ENCODE peak calls at places on chromosomes 13 and 19, in seven cellular contexts. G, U, M, R, N, E and H are unnamed samples.

GRCh38 chr19:1855040-1855827 is 7.0 kb upstream of the REXO1 start:
- DNase-seq in G (peak), U (peak), M (peak), R (peak), N (peak), E (no peak), H (peak)

GRCh38 chr19:18392417-18392816 is 5.0 kb downstream of the LRRC25 start:
- DNase-seq in G (no peak), U (no peak), M (no peak), R (no peak), N (no peak), E (no peak), H (no peak)

GRCh38 chr13:99374994-99375805 is 68.0 kb upstream of the GPR183 start:
- DNase-seq in G (no peak), U (no peak), M (no peak), R (no peak), N (no peak), E (no peak), H (no peak)

GRCh38 chr13:30293995-30294394 is 13.4 kb downstream of the KATNAL1 start:
- DNase-seq in G (no peak), U (no peak), M (no peak), R (no peak), N (no peak), E (no peak), H (no peak)

GRCh38 chr19:9913237-9914000 is 22.9 kb downstream of the OLFM2 start:
- DNase-seq in G (no peak), U (peak), M (peak), R (no peak), N (no peak), E (no peak), H (no peak)

GRCh38 chr13:66424417-66424816 is 805.7 kb downstream of the PCDH9 start:
- DNase-seq in G (no peak), U (no peak), M (no peak), R (no peak), N (no peak), E (no peak), H (no peak)

GRCh38 chr13:41613471-41613870 is 156.1 kb downstream of the RGCC start:
- DNase-seq in G (no peak), U (no peak), M (no peak), R (no peak), N (no peak), E (no peak), H (no peak)

GRCh38 chr13:27997904-27998522 is 9.5 kb upstream of the URAD start:
- DNase-seq in G (no peak), U (peak), M (no peak), R (no peak), N (no peak), E (peak), H (no peak)

GRCh38 chr13:85368686-85369085 is 430.5 kb downstream of the SLITRK6 start:
- DNase-seq in G (no peak), U (no peak), M (no peak), R (no peak), N (no peak), E (no peak), H (no peak)

GRCh38 chr19:7868671-7869452 is 5.3 kb downstream of the PRR36 start:
- DNase-seq in G (peak), U (peak), M (peak), R (peak), N (peak), E (peak), H (peak)

GRCh38 chr19:42277821-42278809 is 9.1 kb downstream of the CIC start:
- DNase-seq in G (no peak), U (no peak), M (peak), R (no peak), N (no peak), E (no peak), H (no peak)

GRCh38 chr13:34358811-34359513 is 541.0 kb downstream of the RFC3 start:
- DNase-seq in G (no peak), U (no peak), M (no peak), R (no peak), N (no peak), E (no peak), H (no peak)

GRCh38 chr13:90493667-90494066 is 853.8 kb upstream of the MIR17HG start:
- DNase-seq in G (no peak), U (no peak), M (no peak), R (no peak), N (no peak), E (no peak), H (no peak)

GRCh38 chr13:46609052-46609451 is 56.1 kb downstream of the LRCH1 start:
- DNase-seq in G (no peak), U (no peak), M (no peak), R (no peak), N (no peak), E (peak), H (no peak)

GRCh38 chr13:98348476-98348875 is 171.4 kb upstream of the RNF113B start:
- DNase-seq in G (no peak), U (no peak), M (no peak), R (no peak), N (no peak), E (no peak), H (no peak)

GRCh38 chr13:21297452-21297851 is 121.0 kb downstream of the MRPL57 start:
- DNase-seq in G (no peak), U (no peak), M (no peak), R (no peak), N (no peak), E (no peak), H (no peak)

GRCh38 chr13:26425439-26426358 is 131.8 kb upstream of the WASF3 start:
- DNase-seq in G (no peak), U (no peak), M (no peak), R (no peak), N (no peak), E (peak), H (no peak)

DNA sequence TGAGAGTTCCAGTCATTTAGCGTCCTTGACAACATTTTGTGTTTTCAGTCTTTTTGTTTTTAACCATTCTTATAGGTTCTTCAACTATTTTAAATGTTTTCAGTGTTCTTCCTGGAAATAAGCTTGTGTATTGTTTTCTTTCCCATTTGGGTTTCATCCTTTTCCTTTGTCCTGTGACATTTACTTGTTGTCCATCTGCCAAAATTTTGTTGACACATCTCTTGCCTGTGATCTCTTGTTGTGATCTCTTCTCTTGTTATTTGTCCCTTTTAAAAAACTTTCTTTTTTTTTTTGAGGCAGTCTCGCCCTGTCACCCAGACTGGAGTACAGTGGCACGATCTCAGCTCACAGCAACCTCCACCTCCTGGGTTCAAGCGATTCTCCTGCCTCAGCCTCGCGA is 96.5 kb downstream of the PDS5B start:
- DNase-seq in G (no peak), U (no peak), M (no peak), R (no peak), N (no peak), E (no peak), H (no peak)
- TF ChIP-seq POLR2AphosphoS5 in G (no peak), U (no peak), M (no peak), R (no peak), N (no peak), E (no peak), H (no peak)

GRCh38 chr13:110801044-110801443 is 87.5 kb downstream of the ING1 start:
- DNase-seq in G (no peak), U (no peak), M (no peak), R (no peak), N (no peak), E (no peak), H (no peak)
- TF ChIP-seq TAF1 in G (no peak), U (no peak), M (no peak), R (no peak), N (no peak), E (no peak), H (no peak)

DNA sequence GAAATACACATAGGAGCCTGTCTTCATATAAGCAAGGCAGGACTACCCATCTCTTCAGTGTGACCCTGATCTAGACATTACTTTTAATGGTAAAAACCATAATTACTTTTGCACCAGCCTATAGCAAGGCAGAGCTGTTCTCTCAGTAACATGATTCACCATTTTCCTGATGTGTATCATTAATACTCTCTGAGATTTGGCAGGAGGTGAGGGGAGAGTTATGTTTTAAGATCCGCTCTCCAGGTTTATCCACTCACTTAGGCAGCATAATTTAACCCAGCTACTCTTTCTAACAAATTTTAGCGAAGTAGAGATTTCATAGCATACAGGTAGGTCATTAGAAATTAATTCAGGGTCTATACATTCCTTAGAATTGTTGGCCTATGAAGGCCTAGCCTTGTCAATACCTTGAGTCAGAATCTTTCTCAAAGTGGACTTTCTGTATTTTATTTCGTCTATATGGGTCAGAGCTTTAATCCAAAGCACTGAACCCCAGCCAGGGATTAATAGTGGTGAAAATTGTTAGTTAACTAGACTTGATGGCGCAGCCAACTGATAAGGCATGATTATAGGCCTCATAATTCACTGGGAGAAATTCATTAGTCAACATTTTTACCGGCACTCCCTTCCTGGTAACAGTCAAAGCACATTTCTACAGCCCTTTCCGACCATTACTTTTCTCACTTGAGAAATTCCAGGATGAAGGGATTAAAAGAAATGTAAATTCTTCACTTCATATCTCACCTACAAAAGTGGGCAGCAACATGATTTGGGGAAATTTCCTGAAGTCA is 955.1 kb downstream of the DIAPH3 start:
- DNase-seq in G (no peak), U (no peak), M (no peak), R (no peak), N (no peak), E (no peak), H (no peak)
- TF ChIP-seq POLR2AphosphoS5 in G (no peak), U (no peak), M (no peak), R (no peak), N (no peak), E (no peak), H (no peak)

DNA sequence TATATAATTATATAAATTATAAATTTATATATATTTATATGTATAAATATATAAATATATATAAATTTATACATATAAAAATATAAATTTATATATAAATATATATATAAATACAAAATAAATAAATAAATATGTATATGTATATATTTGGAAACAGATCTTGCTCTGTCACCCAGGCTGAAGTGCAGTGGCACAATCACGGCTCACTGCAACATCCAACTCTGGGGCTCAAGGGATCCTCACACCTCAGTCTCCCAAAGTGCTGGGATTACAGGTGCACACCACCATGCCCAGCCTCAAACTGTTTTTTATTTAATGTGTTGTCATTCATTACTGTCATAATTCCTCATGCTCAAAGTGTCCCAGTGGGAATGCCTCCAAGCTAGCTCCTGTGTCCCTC is 25.2 kb upstream of the PDCD5 start:
- DNase-seq in G (no peak), U (no peak), M (no peak), R (no peak), N (no peak), E (no peak), H (no peak)
- TF ChIP-seq TAF1 in G (no peak), U (no peak), M (no peak), R (no peak), N (no peak), E (no peak), H (no peak)

GRCh38 chr19:34222386-34222785 is 32.0 kb upstream of the GARRE1 start:
- DNase-seq in G (no peak), U (no peak), M (no peak), R (no peak), N (no peak), E (no peak), H (no peak)

GRCh38 chr19:34217952-34218817 is 36.2 kb upstream of the GARRE1 start:
- DNase-seq in G (no peak), U (peak), M (peak), R (no peak), N (peak), E (no peak), H (no peak)

GRCh38 chr19:34224996-34225658 is 29.2 kb upstream of the GARRE1 start:
- DNase-seq in G (no peak), U (no peak), M (no peak), R (no peak), N (no peak), E (no peak), H (no peak)

GRCh38 chr19:34218818-34219164 is 35.6 kb upstream of the GARRE1 start:
- DNase-seq in G (no peak), U (no peak), M (no peak), R (no peak), N (no peak), E (no peak), H (no peak)

DNA sequence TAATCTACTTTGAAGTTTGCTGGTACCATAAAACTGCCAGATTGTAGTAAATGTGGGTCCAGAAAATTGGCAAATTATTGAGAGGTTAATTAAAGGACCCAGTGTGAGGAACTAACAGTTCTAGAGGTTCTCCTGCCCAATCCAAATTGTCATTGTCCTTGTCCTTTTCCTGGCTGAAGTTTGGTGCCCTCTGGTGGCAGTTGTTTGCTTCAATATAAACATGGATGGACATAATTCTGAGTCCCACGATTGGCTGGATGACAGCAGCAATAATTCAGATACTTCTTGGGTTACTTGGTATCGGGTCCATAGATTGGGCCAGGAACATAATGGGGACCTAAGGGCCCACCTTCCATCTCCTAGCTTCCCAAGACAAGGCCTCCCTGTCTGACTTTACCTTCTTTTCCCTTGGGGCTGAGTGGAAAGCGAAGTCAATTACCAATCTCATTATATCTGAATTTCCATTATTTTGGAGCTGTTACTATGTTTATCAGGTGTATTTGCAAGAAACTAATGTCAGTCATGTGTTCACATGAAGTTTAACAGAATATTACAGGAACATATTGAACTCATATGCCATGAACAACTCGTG is 33.8 kb upstream of the GARRE1 start:
- DNase-seq in G (no peak), U (peak), M (peak), R (no peak), N (no peak), E (peak), H (no peak)
- TF ChIP-seq POLR2AphosphoS5 in G (no peak), U (no peak), M (no peak), R (no peak), N (no peak), E (no peak), H (no peak)

DNA sequence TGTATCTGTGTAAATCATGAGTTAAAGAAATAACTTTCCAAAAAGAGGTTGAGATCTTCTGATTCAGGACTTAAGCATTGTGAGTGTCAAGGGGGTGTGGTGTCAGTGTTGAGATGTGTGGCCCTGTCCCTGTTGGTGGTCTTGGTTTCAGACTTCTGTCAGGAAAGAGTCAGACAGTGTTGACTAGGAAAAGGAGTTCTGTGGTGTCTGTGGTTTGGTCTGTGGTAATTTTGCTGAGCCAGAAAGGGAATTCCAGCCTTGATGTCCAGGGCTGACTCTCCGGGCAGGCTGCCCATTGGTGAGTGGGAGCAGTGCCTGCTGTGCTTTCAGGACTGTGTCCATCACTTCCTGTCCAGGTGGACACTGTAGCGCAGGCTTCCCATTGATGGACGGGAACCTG is 39.8 kb upstream of the IGFL4 start:
- DNase-seq in G (no peak), U (no peak), M (no peak), R (no peak), N (no peak), E (no peak), H (no peak)
- TF ChIP-seq TAF1 in G (no peak), U (no peak), M (no peak), R (no peak), N (no peak), E (no peak), H (no peak)

DNA sequence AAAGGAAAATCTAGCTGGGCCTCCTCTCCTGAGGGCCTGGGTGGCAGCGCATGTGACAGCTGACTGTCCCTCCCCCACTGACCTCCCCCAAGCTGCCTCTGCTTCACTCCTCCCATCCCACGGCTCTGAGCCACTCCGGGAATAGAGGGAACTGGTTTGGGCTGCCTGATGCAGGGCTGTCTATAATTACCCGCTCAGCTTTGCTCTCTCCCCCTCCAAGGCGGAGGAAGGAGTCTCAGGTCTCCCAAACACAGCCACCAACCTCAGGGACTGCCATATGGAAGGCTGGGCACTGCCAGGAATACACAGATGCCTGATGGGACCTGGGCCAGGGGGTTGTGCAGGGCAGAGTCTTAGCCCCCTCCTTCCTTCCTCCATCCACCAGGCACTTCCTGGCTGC is 7.8 kb downstream of the NAPA start:
- DNase-seq in G (no peak), U (no peak), M (no peak), R (no peak), N (no peak), E (no peak), H (no peak)
- TF ChIP-seq POLR2AphosphoS5 in G (no peak), U (no peak), M (no peak), R (no peak), N (no peak), E (no peak), H (no peak)

GRCh38 chr19:46716672-46717033 is 261 bp downstream of the PRKD2 start:
- DNase-seq in G (no peak), U (no peak), M (no peak), R (no peak), N (no peak), E (no peak), H (no peak)

GRCh38 chr19:46718157-46718933 is 1.4 kb upstream of the PRKD2 start:
- DNase-seq in G (no peak), U (no peak), M (no peak), R (peak), N (peak), E (no peak), H (peak)

GRCh38 chr19:46718934-46719551 is 2.1 kb upstream of the PRKD2 start:
- DNase-seq in G (no peak), U (no peak), M (no peak), R (peak), N (peak), E (no peak), H (peak)

GRCh38 chr19:46717034-46717715 is at the start of gene PRKD2:
- DNase-seq in G (no peak), U (peak), M (peak), R (peak), N (no peak), E (peak), H (peak)

GRCh38 chr19:46717716-46718143 is 816 bp upstream of the PRKD2 start:
- DNase-seq in G (no peak), U (no peak), M (no peak), R (no peak), N (no peak), E (no peak), H (no peak)
- TF ChIP-seq TAF1 in G (no peak), U (no peak), M (no peak), R (no peak), N (no peak), E (no peak), H (no peak)

GRCh38 chr19:6765738-6766356 is 1.4 kb downstream of the SH2D3A start:
- DNase-seq in G (peak), U (no peak), M (no peak), R (no peak), N (no peak), E (peak), H (no peak)
- TF ChIP-seq POLR2AphosphoS5 in G (peak), U (no peak), M (no peak), R (no peak), N (no peak), E (no peak), H (no peak)

GRCh38 chr19:27793644-27794443 is 1419.1 kb downstream of the UQCRFS1 start:
- DNase-seq in G (peak), U (peak), M (peak), R (peak), N (peak), E (peak), H (peak)

GRCh38 chr19:27795369-27795768 is 1417.6 kb downstream of the UQCRFS1 start:
- DNase-seq in G (no peak), U (no peak), M (no peak), R (no peak), N (no peak), E (no peak), H (no peak)

GRCh38 chr19:27793128-27793643 is 1419.8 kb downstream of the UQCRFS1 start:
- DNase-seq in G (peak), U (peak), M (peak), R (peak), N (peak), E (peak), H (peak)

GRCh38 chr19:27796073-27796472 is 1416.9 kb downstream of the UQCRFS1 start:
- DNase-seq in G (no peak), U (no peak), M (no peak), R (no peak), N (no peak), E (no peak), H (no peak)

GRCh38 chr19:27794444-27795042 is 1418.4 kb downstream of the UQCRFS1 start:
- DNase-seq in G (no peak), U (peak), M (no peak), R (peak), N (no peak), E (peak), H (no peak)
- TF ChIP-seq TAF1 in G (no peak), U (no peak), M (no peak), R (no peak), N (peak), E (no peak), H (no peak)